ENCODE peak calls at places on chromosomes 5 and 9, in seven cellular contexts. S is prostate gland, F is PC-3, O is fibroblast of lung, B is PC-9, Y is IMR-90, I is uterus. X is an unnamed sample. For H3K4me1, the result is how much of the 10 kb centered on the place peaks cover.

GRCh38 chr5:27158171-27158570 is 119.8 kb upstream of the CDH9 start:
- DNase-seq in S (no peak), F (no peak), O (peak), B (no peak), Y (no peak), I (no peak), X (no peak)

GRCh38 chr5:99169309-99169708 is 240.5 kb upstream of the CHD1 start:
- DNase-seq in S (no peak), F (peak), O (peak), B (no peak), Y (no peak), I (no peak), X (no peak)

GRCh38 chr9:36151306-36152210 is 15.0 kb downstream of the GLIPR2 start:
- DNase-seq in S (no peak), F (peak), O (peak), B (no peak), Y (peak), I (no peak), X (no peak)

GRCh38 chr5:120017523-120017922 is 388.2 kb downstream of the FAM170A start:
- DNase-seq in S (no peak), F (no peak), O (peak), B (no peak), Y (peak), I (no peak), X (no peak)

GRCh38 chr5:68540798-68541590 is 325.4 kb downstream of the PIK3R1 start:
- DNase-seq in S (no peak), F (no peak), O (no peak), B (no peak), Y (no peak), I (no peak), X (no peak)

GRCh38 chr5:72353046-72353445 is 32.9 kb downstream of the PTCD2 start:
- DNase-seq in S (no peak), F (peak), O (peak), B (no peak), Y (peak), I (no peak), X (no peak)

GRCh38 chr5:35803221-35803651 is 53.5 kb upstream of the IL7R start:
- DNase-seq in S (no peak), F (no peak), O (peak), B (no peak), Y (peak), I (no peak), X (no peak)

GRCh38 chr5:72130342-72130741 is 23.1 kb downstream of the MAP1B start:
- DNase-seq in S (no peak), F (no peak), O (peak), B (no peak), Y (peak), I (no peak), X (no peak)

GRCh38 chr9:137454145-137454505 is 5.0 kb downstream of the NSMF start:
- DNase-seq in S (no peak), F (no peak), O (no peak), B (no peak), Y (no peak), I (peak), X (no peak)

GRCh38 chr9:93673271-93673843 is 97.0 kb downstream of the PHF2 start:
- DNase-seq in S (no peak), F (no peak), O (no peak), B (no peak), Y (no peak), I (peak), X (no peak)

GRCh38 chr9:133359420-133360175 is 3.2 kb downstream of the SURF2 start:
- DNase-seq in S (no peak), F (no peak), O (no peak), B (no peak), Y (no peak), I (no peak), X (no peak)

GRCh38 chr5:137737349-137738256 is 1.7 kb upstream of the KLHL3 start:
- DNase-seq in S (no peak), F (peak), O (peak), B (peak), Y (peak), I (peak), X (no peak)

GRCh38 chr5:100731768-100732167 is 171.3 kb downstream of the ST8SIA4 start:
- DNase-seq in S (no peak), F (peak), O (no peak), B (no peak), Y (no peak), I (no peak), X (no peak)

GRCh38 chr9:16884952-16885513 is 14.6 kb upstream of the BNC2 start:
- DNase-seq in S (no peak), F (peak), O (peak), B (no peak), Y (peak), I (no peak), X (no peak)
- H3K4me1 ChIP-seq in S (under half), F (under half), O (under half), B (under half), Y (under half), I (under half), X (under half)

DNA sequence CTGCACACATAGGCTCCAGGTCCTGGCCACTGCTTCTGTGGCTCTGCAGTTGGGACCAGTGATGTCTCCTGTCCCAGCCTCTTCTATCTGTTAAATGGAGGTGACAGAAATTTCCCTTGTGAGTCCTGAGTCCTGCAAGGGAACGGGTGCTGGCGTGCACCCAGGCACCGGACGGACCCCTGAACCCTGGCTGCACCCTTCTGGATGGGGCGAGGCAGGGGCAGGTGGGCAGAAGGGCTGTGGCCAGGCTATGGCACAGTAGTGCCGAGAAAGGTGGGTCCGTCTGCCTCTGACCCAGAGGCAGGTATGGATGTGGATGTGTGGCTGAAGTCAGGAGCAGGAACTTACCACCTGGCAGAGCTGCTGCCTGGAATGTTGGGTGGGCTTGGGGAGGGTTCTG is 81.9 kb downstream of the COL5A1 start:
- DNase-seq in S (no peak), F (no peak), O (no peak), B (no peak), Y (no peak), I (no peak), X (no peak)
- H3K4me1 ChIP-seq in S (under half), F (under half), O (under half), B (under half), Y (under half), I (under half), X (under half)

GRCh38 chr5:74632947-74633356 is 7.6 kb downstream of the ENC1 start:
- DNase-seq in S (no peak), F (peak), O (peak), B (no peak), Y (peak), I (no peak), X (no peak)
- H3K4me1 ChIP-seq in S (under half), F (half or more), O (under half), B (half or more), Y (under half), I (under half), X (under half)

DNA sequence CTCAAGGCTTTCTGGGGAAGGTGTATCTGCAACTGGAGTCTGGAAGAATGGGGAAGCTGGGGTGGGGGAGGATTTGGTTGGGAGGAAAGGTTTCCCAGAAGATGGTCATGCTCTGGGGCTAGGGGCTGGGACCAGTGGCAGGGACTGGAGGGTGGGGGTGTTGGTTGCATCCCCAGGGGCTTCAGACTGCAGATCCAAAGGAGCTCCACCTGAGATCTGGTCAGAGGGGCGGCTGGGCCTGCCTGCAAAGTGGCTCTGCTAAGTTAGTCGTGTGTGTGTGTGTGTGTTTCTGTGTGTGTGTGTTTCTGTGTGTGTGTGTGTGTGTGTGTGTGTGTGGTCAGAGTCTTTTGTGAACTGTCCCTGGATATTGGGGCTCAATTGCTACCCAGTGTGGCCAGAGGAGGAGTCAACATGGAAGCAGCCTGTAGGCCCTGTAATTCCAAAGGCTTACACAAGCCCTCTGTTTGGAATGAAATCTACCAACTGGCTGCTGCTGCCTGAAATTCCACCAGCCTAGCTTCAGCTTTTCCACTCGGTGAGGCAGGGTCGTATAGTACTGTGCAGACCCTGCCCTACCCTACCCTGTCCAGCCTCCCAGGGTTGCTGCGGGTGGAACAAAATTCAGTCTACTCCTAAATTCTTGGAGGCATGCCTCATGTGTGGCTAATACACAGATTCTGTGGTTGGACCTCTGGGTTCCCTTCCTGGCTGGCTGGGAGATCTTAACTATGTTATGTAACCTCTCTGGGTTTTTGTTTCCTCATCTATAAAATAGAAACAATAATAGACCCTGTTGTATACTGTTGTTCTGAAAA is 12.5 kb upstream of the SYNPO start:
- DNase-seq in S (no peak), F (no peak), O (peak), B (no peak), Y (peak), I (no peak), X (no peak)
- H3K4me1 ChIP-seq in S (under half), F (under half), O (under half), B (under half), Y (half or more), I (under half), X (half or more)

GRCh38 chr9:122221223-122221811 is 7.4 kb downstream of the LHX6 start:
- DNase-seq in S (no peak), F (no peak), O (no peak), B (no peak), Y (no peak), I (no peak), X (no peak)

GRCh38 chr9:122223435-122223834 is 5.3 kb downstream of the LHX6 start:
- DNase-seq in S (no peak), F (no peak), O (no peak), B (no peak), Y (no peak), I (no peak), X (no peak)

GRCh38 chr9:122219856-122220672 is 8.7 kb downstream of the LHX6 start:
- DNase-seq in S (no peak), F (no peak), O (no peak), B (no peak), Y (no peak), I (no peak), X (no peak)

GRCh38 chr9:122220673-122221222 is 8.0 kb downstream of the LHX6 start:
- DNase-seq in S (no peak), F (no peak), O (no peak), B (no peak), Y (no peak), I (no peak), X (no peak)

GRCh38 chr9:122222741-122223140 is 6.0 kb downstream of the LHX6 start:
- DNase-seq in S (no peak), F (no peak), O (no peak), B (no peak), Y (no peak), I (no peak), X (no peak)
- H3K4me1 ChIP-seq in S (under half), F (under half), O (under half), B (under half), Y (under half), I (under half), X (half or more)

GRCh38 chr9:131402073-131402472 is 8.2 kb downstream of the PRRC2B start:
- DNase-seq in S (no peak), F (no peak), O (peak), B (no peak), Y (peak), I (no peak), X (no peak)
- H3K4me1 ChIP-seq in S (under half), F (under half), O (under half), B (under half), Y (under half), I (under half), X (half or more)

DNA sequence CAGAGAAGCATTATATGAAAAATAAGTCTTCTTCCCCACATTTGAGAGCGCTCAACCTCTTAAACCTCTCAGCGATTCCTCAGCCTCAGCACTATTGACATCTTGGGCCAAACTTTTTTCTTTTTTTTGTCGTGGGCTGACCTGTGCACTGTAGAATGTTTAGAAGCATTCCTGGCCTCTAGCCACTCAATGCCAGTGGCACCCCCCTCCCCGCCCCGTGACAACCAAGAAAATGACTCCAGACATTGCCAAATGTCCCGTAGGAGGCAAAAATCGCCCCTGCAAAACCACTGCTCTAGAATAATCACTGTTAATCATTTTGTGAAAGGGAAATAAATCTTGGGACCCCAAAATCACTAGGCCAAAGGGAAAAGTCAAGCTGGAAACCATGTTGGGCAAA is 129.1 kb upstream of the BOD1 start:
- DNase-seq in S (no peak), F (no peak), O (no peak), B (peak), Y (no peak), I (no peak), X (no peak)
- H3K4me1 ChIP-seq in S (under half), F (under half), O (under half), B (under half), Y (under half), I (under half), X (under half)

GRCh38 chr5:139669681-139670368 is 21.7 kb downstream of the CXXC5 start:
- DNase-seq in S (no peak), F (no peak), O (no peak), B (no peak), Y (no peak), I (no peak), X (no peak)
- H3K4me1 ChIP-seq in S (under half), F (under half), O (under half), B (under half), Y (under half), I (under half), X (half or more)